ENCODE peak calls at places on chromosome 4, in six cellular contexts. J is SK-N-SH, G is HepG2, S is GM12878, Z is H1, T is GM12891. H is an unnamed sample.

GRCh38 chr4:105923507-105924238 is 28.4 kb downstream of the NPNT start:
- DNase-seq in Z (no peak), J (no peak), G (no peak), T (no peak), S (no peak), H (no peak)

GRCh38 chr4:87353592-87353991 is 30.9 kb upstream of the HSD17B13 start:
- DNase-seq in Z (peak; percentile 13), J (peak; percentile 17), S (peak; percentile 13), G (peak; percentile 29), T (peak; percentile 16), H (peak; percentile 37)

GRCh38 chr4:138259296-138259695 is 17.1 kb upstream of the SLC7A11 start:
- DNase-seq in J (no peak), S (no peak), Z (no peak), T (no peak), G (no peak), H (no peak)

GRCh38 chr4:40334591-40335507 is at the start of gene CHRNA9:
- DNase-seq in S (no peak), J (no peak), Z (no peak), T (no peak), G (no peak), H (no peak)

GRCh38 chr4:70667710-70668535 is 1.6 kb upstream of the JCHAIN start:
- DNase-seq in S (no peak), G (no peak), J (no peak), Z (no peak), T (no peak), H (no peak)

GRCh38 chr4:84496356-84497219 is 2.5 kb downstream of the NKX6-1 start:
- DNase-seq in G (no peak), S (no peak), T (no peak), J (peak; percentile 42), Z (no peak), H (no peak)

GRCh38 chr4:130478406-130478805 is 1382.5 kb downstream of the C4orf33 start:
- DNase-seq in J (no peak), T (no peak), S (no peak), Z (no peak), G (no peak), H (no peak)

GRCh38 chr4:106062452-106062875 is 167.2 kb downstream of the NPNT start:
- DNase-seq in G (peak; percentile 80), S (no peak), T (no peak), J (no peak), Z (no peak), H (no peak)

GRCh38 chr4:31918891-31919290 is 1198.7 kb downstream of the PCDH7 start:
- DNase-seq in T (no peak), G (no peak), J (no peak), Z (no peak), S (no peak), H (no peak)

GRCh38 chr4:69617083-69617694 is 22.3 kb downstream of the UGT2A2 start:
- DNase-seq in G (peak; percentile 40), S (no peak), J (no peak), T (no peak), Z (no peak), H (no peak)

GRCh38 chr4:38831653-38832052 is 25.0 kb downstream of the TLR6 start:
- DNase-seq in Z (no peak), J (no peak), G (no peak), S (no peak), T (no peak), H (no peak)

GRCh38 chr4:1493540-1494287 is 87.5 kb upstream of the NKX1-1 start:
- DNase-seq in Z (no peak), T (no peak), J (no peak), S (no peak), G (no peak), H (no peak)

GRCh38 chr4:100981447-100982204 is 365.7 kb downstream of the PPP3CA start:
- DNase-seq in S (no peak), J (no peak), T (no peak), G (no peak), Z (no peak), H (no peak)

GRCh38 chr4:73103799-73104503 is 34.4 kb upstream of the COX18 start:
- DNase-seq in G (peak; percentile 93), S (no peak), Z (no peak), J (no peak), T (no peak), H (no peak)

GRCh38 chr4:102503301-102503746 is 2.2 kb downstream of the NFKB1 start:
- DNase-seq in T (no peak), S (no peak), Z (no peak), G (peak; percentile 24), J (peak; percentile 14), H (no peak)

GRCh38 chr4:48985976-48986653 is at the start of gene CWH43:
- DNase-seq in T (peak; percentile 12), Z (peak; percentile 36), G (no peak), S (no peak), J (peak; percentile 22), H (no peak)

GRCh38 chr4:5144384-5144783 is 93.1 kb downstream of the STK32B start:
- DNase-seq in Z (no peak), S (no peak), J (no peak), T (no peak), G (no peak), H (no peak)
- TF ChIP-seq POLR2AphosphoS5 in Z (no peak), S (no peak), J (no peak), T (no peak), G (no peak), H (no peak)

GRCh38 chr4:76550966-76551780 is 116.1 kb downstream of the SHROOM3 start:
- DNase-seq in J (no peak), T (no peak), S (no peak), Z (no peak), G (no peak), H (no peak)
- TF ChIP-seq TAF1 in J (no peak), T (no peak), S (no peak), Z (no peak), G (no peak), H (no peak)

DNA sequence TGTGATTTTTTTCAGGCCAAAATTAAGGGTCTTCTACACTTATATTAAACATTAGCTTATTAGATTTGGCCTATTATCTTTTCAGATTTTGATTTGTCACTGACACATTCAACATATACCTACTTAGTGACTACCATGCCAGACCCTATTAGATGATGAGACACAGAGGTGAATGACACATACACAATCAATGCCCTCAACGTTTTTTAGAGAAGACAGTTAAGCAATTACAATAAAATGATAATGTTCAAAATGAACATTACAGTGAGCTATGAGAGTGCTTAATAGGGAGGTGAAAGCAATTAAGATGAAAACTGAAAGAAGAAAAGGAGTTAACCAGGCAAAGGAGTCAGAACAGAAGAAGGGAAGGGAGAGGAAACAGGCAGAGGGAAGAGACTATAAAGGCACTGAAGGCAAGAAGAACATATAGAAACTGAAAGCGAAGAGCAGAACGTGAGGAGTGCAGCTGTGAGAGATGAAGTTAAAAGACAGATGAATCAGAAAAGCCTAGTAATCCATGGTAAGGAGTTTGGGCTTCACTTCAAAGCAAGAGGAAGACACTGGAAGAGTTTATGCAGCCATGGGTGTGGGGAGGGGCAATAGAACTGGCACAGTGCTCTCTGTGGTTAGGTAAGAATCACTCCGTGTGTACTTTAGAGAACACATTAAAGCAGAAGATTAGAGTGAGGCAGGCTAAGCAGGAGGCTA is 119.0 kb downstream of the REELD1 start:
- DNase-seq in T (no peak), Z (no peak), G (peak; percentile 7), S (peak; percentile 59), J (no peak), H (peak; percentile 2)
- TF ChIP-seq POLR2AphosphoS5 in T (no peak), Z (no peak), G (no peak), S (no peak), J (no peak), H (no peak)

GRCh38 chr4:172996571-172997216 is 171.9 kb upstream of the GALNT7 start:
- DNase-seq in J (no peak), Z (no peak), S (no peak), T (no peak), G (no peak), H (no peak)
- TF ChIP-seq TAF1 in J (no peak), Z (no peak), S (no peak), T (no peak), G (no peak), H (no peak)

DNA sequence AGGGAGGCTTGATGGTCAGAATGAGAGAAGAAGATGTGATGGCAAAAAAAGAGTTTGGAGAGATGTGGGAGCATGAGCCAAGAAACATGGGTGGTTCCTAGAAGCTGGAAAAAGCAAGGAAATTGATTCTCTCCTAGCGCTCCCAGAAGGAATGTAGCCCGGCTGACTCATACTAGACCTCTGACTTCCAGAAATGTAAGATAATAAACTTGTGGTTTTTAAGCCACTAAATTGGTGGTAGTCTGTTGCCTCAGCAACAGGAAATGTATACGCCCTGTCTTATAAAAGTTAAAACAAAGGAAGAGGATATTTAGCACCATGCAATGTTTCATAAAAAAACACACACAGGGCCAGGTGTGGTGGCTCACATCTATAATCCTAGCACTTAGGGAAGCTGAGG is 182.7 kb upstream of the PCDH7 start:
- DNase-seq in S (no peak), J (no peak), G (no peak), Z (no peak), T (no peak), H (no peak)
- TF ChIP-seq POLR2AphosphoS5 in S (no peak), J (no peak), G (no peak), Z (no peak), T (no peak), H (no peak)

GRCh38 chr4:55311792-55312490 is 34.1 kb upstream of the SRD5A3 start:
- DNase-seq in T (no peak), S (no peak), J (no peak), Z (no peak), G (no peak), H (no peak)

GRCh38 chr4:55308071-55308470 is 38.0 kb upstream of the SRD5A3 start:
- DNase-seq in Z (no peak), J (no peak), G (no peak), T (no peak), S (no peak), H (no peak)

GRCh38 chr4:55318135-55318534 is 27.9 kb upstream of the SRD5A3 start:
- DNase-seq in J (no peak), G (no peak), T (no peak), Z (no peak), S (no peak), H (no peak)

DNA sequence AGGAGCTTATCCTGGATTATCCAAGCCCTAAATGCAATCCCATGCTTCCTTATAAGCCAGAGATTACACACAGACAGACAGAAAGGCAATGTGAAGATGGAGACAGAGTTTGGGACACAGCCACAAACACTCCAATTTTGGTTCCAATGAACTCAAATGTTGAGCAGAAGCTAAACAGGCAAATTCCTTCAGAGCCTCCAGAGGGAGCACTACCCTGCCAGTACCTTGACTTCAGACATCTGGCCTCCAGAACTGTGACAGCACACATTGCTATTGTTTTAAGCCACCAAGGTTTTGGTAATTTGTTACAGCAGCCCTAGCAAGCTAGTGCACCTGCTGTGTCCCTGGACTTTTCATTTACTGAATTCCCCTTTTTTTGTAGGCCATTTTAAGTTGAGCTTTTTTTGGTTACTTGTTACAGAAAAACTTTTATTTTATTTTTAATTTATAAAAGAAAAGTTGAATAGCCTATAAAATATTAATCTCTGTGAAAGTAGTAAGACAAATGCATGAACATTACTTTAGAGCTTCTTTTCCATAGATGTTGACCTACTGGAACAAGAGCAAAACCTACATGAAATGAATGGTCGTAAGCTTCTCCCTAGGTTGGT is 33.4 kb upstream of the SRD5A3 start:
- DNase-seq in G (peak; percentile 33), J (peak; percentile 19), Z (peak; percentile 23), S (no peak), T (no peak), H (no peak)
- TF ChIP-seq TAF1 in G (no peak), J (no peak), Z (no peak), S (no peak), T (no peak), H (no peak)

GRCh38 chr4:107824367-107825071 is at the start of gene SGMS2:
- DNase-seq in G (peak; percentile 55), Z (no peak), J (peak; percentile 71), S (no peak), T (peak; percentile 20), H (peak; percentile 13)
- TF ChIP-seq POLR2AphosphoS5 in G (no peak), Z (no peak), J (no peak), S (no peak), T (no peak), H (no peak)

GRCh38 chr4:122045533-122045932 is 93.7 kb upstream of the TRPC3 start:
- DNase-seq in Z (no peak), G (peak; percentile 4), S (no peak), J (peak; percentile 3), T (no peak), H (no peak)
- TF ChIP-seq TAF1 in Z (no peak), G (no peak), S (no peak), J (no peak), T (no peak), H (no peak)